ENCODE peak calls at places on chromosomes 5 and 9, in five cellular contexts. D, C, R, Q and M are unnamed samples. For H3K4me1, the result is how much of the 10 kb centered on the place peaks cover.

GRCh38 chr9:90995516-90995915 is 193.9 kb downstream of the SYK start:
- DNase-seq in R (no peak), D (no peak), Q (no peak), C (no peak), M (no peak)

GRCh38 chr9:107875571-107875980 is 386.0 kb upstream of the KLF4 start:
- DNase-seq in C (no peak), R (no peak), D (no peak), Q (no peak), M (no peak)

GRCh38 chr9:78548666-78549065 is 251.7 kb downstream of the PSAT1 start:
- DNase-seq in D (no peak), Q (no peak), R (no peak), C (no peak), M (no peak)

GRCh38 chr5:106894964-106895363 is 775.8 kb downstream of the EFNA5 start:
- DNase-seq in C (no peak), Q (no peak), D (no peak), R (no peak), M (no peak)

GRCh38 chr9:133230093-133230492 is 21.0 kb upstream of the OBP2B start:
- DNase-seq in Q (no peak), R (no peak), D (no peak), C (no peak), M (no peak)

GRCh38 chr5:171162602-171163001 is 146.4 kb upstream of the TLX3 start:
- DNase-seq in R (no peak), Q (no peak), C (no peak), D (no peak), M (no peak)

GRCh38 chr5:169577966-169578365 is 5.6 kb upstream of the SPDL1 start:
- DNase-seq in Q (no peak), R (no peak), D (no peak), C (no peak), M (no peak)

GRCh38 chr5:19125956-19126713 is 861.9 kb downstream of the CDH18 start:
- DNase-seq in R (no peak), C (no peak), D (no peak), Q (no peak), M (no peak)

GRCh38 chr9:92525306-92525705 is 10.5 kb downstream of the ECM2 start:
- DNase-seq in D (no peak), R (no peak), C (no peak), Q (no peak), M (no peak)

GRCh38 chr5:173333900-173334685 is 5.9 kb upstream of the STC2 start:
- DNase-seq in C (no peak), Q (no peak), R (no peak), D (no peak), M (no peak)

GRCh38 chr9:121736964-121737462 is 85.6 kb downstream of the DAB2IP start:
- DNase-seq in C (no peak), R (peak), D (no peak), Q (peak), M (peak)
- H3K4me1 ChIP-seq in C (half or more), R (under half), D (under half), Q (half or more), M (under half)

GRCh38 chr9:131271506-131271931 is 4.8 kb downstream of the FAM78A start:
- DNase-seq in Q (no peak), R (no peak), D (no peak), C (peak), M (peak)
- H3K4me1 ChIP-seq in Q (under half), R (under half), D (under half), C (half or more), M (under half)

GRCh38 chr9:99822096-99822595 is 461 bp downstream of the NR4A3 start:
- DNase-seq in Q (no peak), C (no peak), D (peak), R (peak), M (no peak)

GRCh38 chr9:99823392-99824377 is 2.0 kb downstream of the NR4A3 start:
- DNase-seq in D (peak), Q (peak), C (peak), R (peak), M (peak)

GRCh38 chr9:99821187-99822095 is at the start of gene NR4A3:
- DNase-seq in C (peak), D (peak), R (peak), Q (peak), M (peak)

GRCh38 chr9:99824378-99825157 is 2.9 kb downstream of the NR4A3 start:
- DNase-seq in R (no peak), D (peak), C (peak), Q (peak), M (peak)

GRCh38 chr9:99822596-99823391 is 1.1 kb downstream of the NR4A3 start:
- DNase-seq in Q (peak), C (peak), D (peak), R (no peak), M (peak)
- H3K4me1 ChIP-seq in Q (under half), C (under half), D (under half), R (under half), M (under half)

GRCh38 chr9:136505406-136506403 is 22.9 kb upstream of the SEC16A start:
- DNase-seq in C (no peak), R (no peak), Q (no peak), D (no peak), M (no peak)
- H3K4me1 ChIP-seq in C (under half), R (under half), Q (under half), D (under half), M (under half)